ENCODE peak calls at places on chromosomes 13 and 19, in four cellular contexts. Z, F, X and K are unnamed samples.

GRCh38 chr19:35596366-35596999 is 10.5 kb downstream of the PMIS2 start:
- DNase-seq in F (no peak), Z (no peak), X (no peak), K (no peak)

GRCh38 chr13:94382520-94382919 is 97.0 kb downstream of the DCT start:
- DNase-seq in Z (no peak), F (no peak), X (no peak), K (no peak)

GRCh38 chr13:20461481-20461859 is 64.2 kb downstream of the CRYL1 start:
- DNase-seq in X (no peak), Z (no peak), F (no peak), K (no peak)

GRCh38 chr19:17079710-17080440 is 4.3 kb downstream of the MYO9B start:
- DNase-seq in X (peak), Z (peak), F (peak), K (peak)

GRCh38 chr13:87536899-87537298 is 134.3 kb upstream of the SLITRK5 start:
- DNase-seq in Z (no peak), F (no peak), X (no peak), K (no peak)

GRCh38 chr13:46401432-46401831 is 14.4 kb upstream of the RUBCNL start:
- DNase-seq in Z (no peak), X (no peak), F (no peak), K (no peak)

GRCh38 chr19:46924874-46925547 is 64.2 kb downstream of the ARHGAP35 start:
- DNase-seq in X (peak), Z (peak), F (no peak), K (no peak)

GRCh38 chr13:73683746-73684145 is 450.5 kb downstream of the KLF12 start:
- DNase-seq in F (no peak), X (no peak), Z (no peak), K (no peak)

GRCh38 chr13:102626928-102627327 is 30.1 kb downstream of the TPP2 start:
- DNase-seq in X (no peak), Z (no peak), F (no peak), K (no peak)

GRCh38 chr13:110853235-110853721 is 61.6 kb downstream of the ANKRD10 start:
- DNase-seq in Z (no peak), F (no peak), X (peak), K (peak)

GRCh38 chr19:58555920-58556632 is 1.2 kb upstream of the CHMP2A start:
- DNase-seq in F (peak), Z (no peak), X (peak), K (no peak)

GRCh38 chr13:32047088-32047487 is 15.5 kb downstream of the FRY start:
- DNase-seq in Z (no peak), X (no peak), F (no peak), K (no peak)

GRCh38 chr13:76822691-76823267 is 63.4 kb downstream of the KCTD12 start:
- DNase-seq in F (no peak), X (no peak), Z (no peak), K (no peak)

GRCh38 chr19:33241530-33242101 is 16.0 kb upstream of the SLC7A10 start:
- DNase-seq in F (peak), X (peak), Z (peak), K (peak)

GRCh38 chr13:27942972-27943371 is 23.2 kb downstream of the PDX1 start:
- DNase-seq in Z (no peak), F (no peak), X (no peak), K (no peak)

GRCh38 chr13:65926750-65927171 is 1303.4 kb downstream of the PCDH9 start:
- DNase-seq in Z (peak), X (no peak), F (no peak), K (peak)

GRCh38 chr13:102197193-102197592 is 204.7 kb downstream of the FGF14 start:
- DNase-seq in X (no peak), Z (no peak), F (no peak), K (no peak)

GRCh38 chr13:77409412-77409811 is 82.5 kb upstream of the MYCBP2 start:
- DNase-seq in Z (no peak), X (no peak), F (no peak), K (no peak)

GRCh38 chr13:113857531-113858195 is 6.2 kb downstream of the GAS6 start:
- DNase-seq in F (no peak), X (no peak), Z (no peak), K (peak)

GRCh38 chr13:77719128-77719527 is 21.6 kb downstream of the SLAIN1 start:
- DNase-seq in F (no peak), Z (no peak), X (no peak), K (no peak)

GRCh38 chr13:111572956-111573355 is 252.5 kb downstream of the TEX29 start:
- DNase-seq in X (no peak), F (peak), Z (peak), K (no peak)

GRCh38 chr13:27264181-27264580 is 6.4 kb upstream of the RASL11A start:
- DNase-seq in X (no peak), Z (peak), F (no peak), K (no peak)

DNA sequence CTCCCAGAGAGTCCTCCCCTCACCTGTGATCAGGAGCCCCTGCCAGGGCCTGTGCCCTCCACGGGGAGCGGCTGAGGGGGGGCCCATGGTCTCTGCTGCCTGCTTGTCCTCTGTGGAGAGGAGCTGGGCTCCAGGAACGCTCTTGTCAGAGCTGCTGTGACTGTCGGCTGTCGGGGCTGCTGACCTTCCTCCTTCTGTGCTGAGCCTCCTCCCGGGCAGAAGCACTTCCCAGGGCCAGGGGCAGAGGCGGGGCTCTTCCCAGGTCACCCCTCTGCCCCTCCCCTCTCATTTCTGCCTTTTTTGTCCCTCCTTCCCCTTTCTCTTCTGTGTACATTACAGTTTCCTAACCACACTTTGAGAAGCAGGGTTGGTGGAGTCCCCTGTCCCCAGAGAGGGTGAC is at the start of gene CEACAM4:
- DNase-seq in F (peak), X (no peak), Z (no peak), K (peak)
- TF ChIP-seq POLR2A in F (peak), X (no peak), Z (no peak), K (no peak)

GRCh38 chr19:39539519-39540332 is at the start of gene EID2:
- DNase-seq in Z (peak), F (peak), X (peak), K (peak)
- TF ChIP-seq POLR2A in Z (peak), F (peak), X (peak), K (peak)

DNA sequence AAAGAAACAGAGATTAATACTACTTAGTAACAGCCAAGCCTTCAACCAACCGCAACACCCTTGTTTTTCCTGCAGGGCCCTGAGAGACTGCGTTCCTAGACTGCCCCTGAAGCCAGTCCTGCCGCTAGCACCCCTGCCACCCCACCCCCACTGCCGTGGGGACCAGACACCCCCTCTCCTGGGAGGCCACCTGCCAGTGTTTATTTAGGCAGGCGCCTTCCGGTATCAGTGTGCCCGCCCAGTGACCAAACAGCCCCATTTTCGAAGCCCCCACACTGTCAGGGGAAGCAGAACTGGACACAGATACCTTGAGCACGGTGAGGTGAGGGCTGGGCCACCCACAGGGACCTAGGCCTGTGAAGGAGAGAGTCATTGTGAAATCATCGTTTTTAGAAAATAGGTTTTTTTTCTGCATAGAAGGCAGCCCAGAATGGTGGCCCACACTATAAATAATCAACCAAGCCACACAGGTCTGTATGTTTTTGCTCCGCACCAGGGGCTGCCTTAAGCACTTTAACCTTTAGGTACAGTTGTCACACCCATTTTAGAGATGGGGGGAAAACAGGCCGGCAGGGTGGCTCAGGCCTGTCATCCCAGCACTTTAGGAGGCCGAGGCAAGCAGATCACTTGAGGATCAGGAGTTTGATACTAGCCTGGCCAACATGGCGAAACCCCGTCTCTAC is 3.5 kb upstream of the TLE5 start:
- DNase-seq in F (peak), Z (peak), X (no peak), K (no peak)
- TF ChIP-seq POLR2A in F (no peak), Z (no peak), X (no peak), K (no peak)

GRCh38 chr13:72293206-72293605 is 426.2 kb upstream of the DACH1 start:
- DNase-seq in X (no peak), Z (no peak), F (no peak), K (no peak)

GRCh38 chr13:72295173-72295572 is 428.2 kb upstream of the DACH1 start:
- DNase-seq in F (no peak), Z (no peak), X (no peak), K (no peak)

GRCh38 chr13:72296246-72296645 is 429.2 kb upstream of the DACH1 start:
- DNase-seq in F (no peak), Z (no peak), X (no peak), K (no peak)

DNA sequence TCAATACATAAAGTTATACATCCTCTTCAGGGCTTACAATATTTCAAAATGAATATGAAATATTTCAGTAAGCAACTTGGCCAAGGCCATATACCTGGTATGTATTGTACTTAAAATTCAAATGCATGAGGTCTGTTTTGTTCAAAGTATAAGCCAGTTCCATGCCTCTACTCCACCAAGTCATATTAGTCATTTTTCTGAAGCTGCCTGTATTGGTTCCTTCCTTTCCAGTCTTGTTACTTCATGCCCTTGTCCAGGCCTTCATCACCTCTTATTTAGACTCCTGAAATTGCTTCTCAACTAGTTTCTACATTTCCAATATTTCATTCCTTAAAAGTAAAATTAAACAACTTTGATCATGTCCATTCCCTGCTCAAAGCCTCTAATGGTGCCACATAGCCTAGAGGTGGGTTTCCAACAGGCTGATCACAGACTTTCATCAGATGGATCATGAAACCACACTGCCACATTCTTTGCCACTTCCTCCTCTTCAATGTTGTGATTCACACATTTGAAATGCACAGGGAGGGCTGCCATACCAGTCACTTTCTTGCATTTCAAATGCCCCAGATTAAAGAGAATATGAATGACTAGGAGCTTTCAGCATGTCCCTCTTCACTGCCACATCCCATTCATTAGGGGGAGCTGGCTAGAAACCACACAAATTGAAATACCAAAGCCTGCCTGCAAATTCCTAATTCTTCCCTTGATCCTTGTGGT is 424.1 kb upstream of the DACH1 start:
- DNase-seq in Z (no peak), F (no peak), X (no peak), K (no peak)
- TF ChIP-seq POLR2A in Z (no peak), F (no peak), X (no peak), K (no peak)